ENCODE peak calls at places on chromosomes 7 and 10, in six cellular contexts. H is bronchial epithelial cell, T is choroid plexus epithelial cell, E is GM06990, R is RWPE2, W is cardiac fibroblast. B is an unnamed sample.

GRCh38 chr10:96610817-96611216 is 24.0 kb upstream of the TM9SF3 start:
- DNase-seq in H (no peak), T (no peak), E (no peak), R (no peak), W (no peak), B (no peak)

GRCh38 chr10:77687621-77688020 is 50.0 kb upstream of the KCNMA1 start:
- DNase-seq in H (no peak), T (no peak), E (no peak), R (no peak), W (no peak), B (no peak)

GRCh38 chr10:79405221-79405994 is 40.0 kb downstream of the ZCCHC24 start:
- DNase-seq in H (no peak), T (peak), E (no peak), R (peak), W (peak), B (peak)

GRCh38 chr10:86363184-86363832 is 3.3 kb downstream of the GRID1 start:
- DNase-seq in H (peak), T (peak), E (no peak), R (peak), W (no peak), B (no peak)

GRCh38 chr7:128944487-128945236 is 6.9 kb downstream of the IRF5 start:
- DNase-seq in H (no peak), T (no peak), E (no peak), R (no peak), W (no peak), B (no peak)

GRCh38 chr10:63596924-63597323 is 75.7 kb downstream of the REEP3 start:
- DNase-seq in H (no peak), T (no peak), E (no peak), R (no peak), W (no peak), B (no peak)

GRCh38 chr7:6026917-6027316 is 4.3 kb upstream of the ANKRD61 start:
- DNase-seq in H (no peak), T (no peak), E (no peak), R (no peak), W (no peak), B (no peak)

GRCh38 chr10:51269816-51270215 is 195.5 kb downstream of the PRKG1 start:
- DNase-seq in H (peak), T (peak), E (no peak), R (no peak), W (no peak), B (peak)

GRCh38 chr10:22271786-22272185 is 44.4 kb upstream of the COMMD3 start:
- DNase-seq in H (peak), T (no peak), E (no peak), R (no peak), W (no peak), B (no peak)

GRCh38 chr7:137694405-137694804 is 152.4 kb downstream of the DGKI start:
- DNase-seq in H (peak), T (no peak), E (peak), R (no peak), W (no peak), B (no peak)

GRCh38 chr10:7161484-7162283 is 249.2 kb downstream of the SFMBT2 start:
- DNase-seq in H (no peak), T (no peak), E (no peak), R (no peak), W (peak), B (peak)

GRCh38 chr10:110919349-110919931 is at the start of gene SHOC2:
- DNase-seq in H (no peak), T (no peak), E (no peak), R (peak), W (no peak), B (no peak)

GRCh38 chr10:1057106-1057657 is 997 bp downstream of the WDR37 start:
- DNase-seq in H (peak), T (peak), E (no peak), R (no peak), W (no peak), B (peak)

GRCh38 chr10:43380610-43381222 is 9.3 kb downstream of the FXYD4 start:
- DNase-seq in H (no peak), T (peak), E (no peak), R (no peak), W (no peak), B (peak)
- H3K4me3 ChIP-seq in H (no peak), T (no peak), E (no peak), R (no peak), W (no peak), B (no peak)

GRCh38 chr7:107384025-107384424 is 85.8 kb upstream of the GPR22 start:
- DNase-seq in H (no peak), T (no peak), E (no peak), R (no peak), W (no peak), B (no peak)
- TF ChIP-seq CTCF in H (no peak), T (peak), E (peak), R (no peak), W (peak), B (no peak)

DNA sequence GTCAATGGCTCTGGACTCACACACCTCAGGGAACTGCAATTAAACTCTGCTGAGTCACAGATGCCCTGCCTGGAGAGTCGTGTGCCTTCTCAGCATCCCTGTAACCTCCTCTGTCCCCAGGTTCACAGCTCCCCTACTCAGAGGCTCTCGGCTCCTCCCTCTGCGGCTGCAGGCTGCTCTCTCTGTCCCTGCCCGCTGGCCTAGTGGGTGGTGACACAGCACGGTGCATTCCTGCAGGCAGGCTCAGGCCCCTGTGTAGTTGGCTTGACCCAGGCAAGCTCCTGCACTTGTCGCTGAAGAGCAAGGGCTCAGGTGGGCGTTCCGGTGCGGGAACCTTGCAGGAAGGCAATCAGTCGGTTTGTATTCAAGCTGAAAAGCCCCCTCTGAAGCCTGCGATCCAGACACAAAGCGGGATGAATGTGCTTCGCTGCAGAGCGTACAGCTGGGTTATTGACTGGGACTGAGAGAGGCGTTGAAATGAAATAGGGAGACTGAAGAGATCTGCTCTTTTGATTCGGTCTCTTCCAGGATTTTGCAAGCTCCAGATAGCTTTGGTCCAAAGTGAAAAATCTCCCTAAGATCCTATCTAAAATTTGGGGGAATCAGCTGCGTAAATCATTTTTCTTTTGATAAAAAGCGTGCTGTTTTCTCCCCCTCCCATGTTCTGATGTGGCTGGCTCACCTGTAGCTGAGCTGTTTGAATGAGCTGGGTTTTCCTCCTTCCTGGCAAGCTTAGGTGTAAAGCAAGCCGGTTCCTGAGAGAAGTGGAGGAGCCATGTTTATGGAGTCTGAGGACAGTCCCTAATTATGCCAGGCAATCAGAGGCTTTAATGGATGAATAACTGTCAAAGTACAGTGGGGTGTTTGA is 208.7 kb upstream of the PHYHIPL start:
- DNase-seq in H (peak), T (no peak), E (peak), R (no peak), W (no peak), B (no peak)
- H3K4me3 ChIP-seq in H (no peak), T (no peak), E (no peak), R (no peak), W (no peak), B (no peak)

DNA sequence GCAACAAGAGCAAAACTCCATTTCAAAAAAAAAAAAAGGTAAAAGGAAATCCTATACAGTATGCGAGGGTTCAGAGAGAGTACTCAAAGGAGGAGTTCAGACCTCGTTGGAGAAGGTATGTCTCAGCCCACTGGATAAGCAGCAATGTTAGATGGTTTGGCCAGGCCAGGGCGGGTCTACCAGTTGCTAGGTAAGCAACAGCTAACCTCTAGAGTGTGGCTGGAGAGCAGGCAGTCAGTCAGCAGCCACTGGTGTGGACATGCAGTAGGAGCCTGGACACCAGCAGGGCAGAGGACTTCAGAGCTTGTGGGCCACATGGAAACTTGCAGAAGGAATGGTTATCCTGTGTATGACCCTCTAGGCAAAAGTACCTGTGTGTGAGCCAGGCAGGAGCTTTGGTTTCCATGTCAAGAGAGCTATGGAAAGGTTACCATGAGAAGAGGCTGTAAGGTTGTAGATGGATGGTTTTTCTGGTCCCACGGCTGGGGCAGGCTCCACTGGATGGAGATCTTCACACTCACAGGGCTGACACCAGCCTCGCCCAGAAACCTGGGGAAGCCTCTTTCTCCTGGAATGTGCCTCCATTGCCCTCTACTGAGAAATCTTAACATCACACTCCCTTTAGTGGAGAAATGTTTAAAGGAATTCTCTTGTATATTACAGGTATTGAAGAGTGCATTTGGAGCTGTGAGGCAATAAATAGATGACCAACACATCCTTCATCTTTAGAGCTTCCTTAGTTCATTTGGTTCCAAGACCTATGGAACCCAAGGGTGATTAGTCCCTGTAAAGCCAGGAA is 63.6 kb downstream of the CCDC186 start:
- DNase-seq in H (peak), T (peak), E (no peak), R (no peak), W (no peak), B (no peak)
- TF ChIP-seq CTCF in H (peak), T (peak), E (peak), R (peak), W (peak), B (peak)

GRCh38 chr10:91579351-91579985 is 53.4 kb downstream of the PPP1R3C start:
- DNase-seq in H (no peak), T (no peak), E (no peak), R (no peak), W (no peak), B (peak)
- H3K4me3 ChIP-seq in H (no peak), T (no peak), E (no peak), R (no peak), W (no peak), B (no peak)

DNA sequence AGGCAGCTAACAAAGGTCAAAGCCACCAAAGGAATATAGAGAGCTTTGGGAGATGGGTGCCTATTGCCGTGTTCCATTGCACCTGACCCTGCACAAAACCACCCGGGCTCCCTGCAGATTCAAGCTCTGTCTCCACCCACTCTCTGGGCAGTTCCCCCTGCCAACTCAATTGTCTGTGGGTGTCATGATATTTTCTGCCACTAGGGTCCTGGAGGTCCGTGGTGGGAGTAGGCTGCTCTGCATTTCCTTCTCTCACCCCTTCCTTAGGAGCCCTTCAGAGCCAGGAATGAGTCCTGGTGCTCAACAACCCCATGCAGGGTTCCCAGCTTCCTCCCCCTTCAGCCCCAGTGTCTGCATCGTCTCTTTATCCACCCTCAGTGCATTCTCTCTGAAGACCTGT is 34.1 kb downstream of the PNLIPRP2 start:
- DNase-seq in H (no peak), T (no peak), E (no peak), R (no peak), W (no peak), B (no peak)
- TF ChIP-seq CTCF in H (peak), T (peak), E (peak), R (no peak), W (peak), B (peak)

B was measured in fibroblast of the aortic adventitia.